ENCODE peak calls at places on chromosomes 13 and 19, in seven cellular contexts. D is left lung; B is heart right ventricle; Z is colonic mucosa; P is endodermal cell; H is CD8-positive, alpha-beta memory T cell; N is cardiac muscle cell. G is an unnamed sample.

GRCh38 chr13:93183302-93183701 is 43.3 kb upstream of the GPC6 start:
- DNase-seq in B (no peak), Z (no peak), D (no peak), H (no peak), P (peak; percentile 72), N (no peak), G (no peak)

GRCh38 chr19:1210227-1210538 is 4.6 kb downstream of the STK11 start:
- DNase-seq in N (no peak), P (no peak), B (no peak), H (no peak), D (no peak), Z (no peak), G (no peak)

GRCh38 chr19:50803633-50804419 is 13.6 kb downstream of the ACP4 start:
- DNase-seq in H (no peak), P (no peak), D (no peak), Z (no peak), N (peak; percentile 60), B (peak; percentile 27), G (no peak)

GRCh38 chr19:906480-906879 is 6.5 kb downstream of the R3HDM4 start:
- DNase-seq in N (no peak), Z (no peak), B (no peak), P (no peak), D (no peak), H (no peak), G (no peak)

GRCh38 chr13:27012482-27013197 is 159.0 kb downstream of the USP12 start:
- DNase-seq in N (no peak), P (peak; percentile 16), D (no peak), Z (no peak), H (no peak), B (no peak), G (no peak)

GRCh38 chr19:13014921-13015280 is 19.6 kb downstream of the NFIX start:
- DNase-seq in Z (no peak), B (no peak), H (no peak), N (no peak), P (no peak), D (no peak), G (no peak)

GRCh38 chr13:33633701-33634525 is 184.0 kb upstream of the RFC3 start:
- DNase-seq in H (no peak), N (no peak), B (no peak), Z (no peak), D (no peak), P (no peak), G (no peak)

GRCh38 chr13:41127746-41128145 is 4.9 kb downstream of the KBTBD6 start:
- DNase-seq in P (no peak), Z (no peak), D (no peak), B (no peak), N (no peak), H (no peak), G (no peak)

GRCh38 chr13:79457948-79458347 is 23.0 kb upstream of the NDFIP2 start:
- DNase-seq in D (no peak), Z (no peak), H (no peak), B (no peak), N (no peak), P (no peak), G (no peak)

GRCh38 chr13:30676672-30677071 is 58.7 kb upstream of the ALOX5AP start:
- DNase-seq in N (peak; percentile 28), H (no peak), D (no peak), Z (no peak), P (no peak), B (no peak), G (no peak)

GRCh38 chr13:67990868-67991267 is 760.7 kb upstream of the PCDH9 start:
- DNase-seq in Z (no peak), D (no peak), B (no peak), P (no peak), N (no peak), H (no peak), G (no peak)

GRCh38 chr13:97005631-97006262 is 11.5 kb upstream of the OXGR1 start:
- DNase-seq in D (no peak), B (no peak), P (no peak), N (no peak), Z (no peak), H (no peak), G (no peak)

GRCh38 chr19:42003506-42004294 is 9.7 kb upstream of the ATP1A3 start:
- DNase-seq in D (peak; percentile 51), N (no peak), Z (no peak), B (no peak), H (no peak), P (no peak), G (no peak)

GRCh38 chr19:2051771-2052704 is 994 bp upstream of the MKNK2 start:
- DNase-seq in D (no peak), N (no peak), H (peak; percentile 72), Z (peak; percentile 78), P (no peak), B (peak; percentile 75), G (no peak)

GRCh38 chr13:28636677-28637317 is 22.1 kb upstream of the POMP start:
- DNase-seq in P (peak; percentile 87), H (peak; percentile 25), D (no peak), B (no peak), N (peak; percentile 75), Z (peak; percentile 54), G (no peak)

GRCh38 chr13:28012383-28012782 is 23.9 kb upstream of the URAD start:
- DNase-seq in H (no peak), P (no peak), N (no peak), Z (no peak), D (no peak), B (no peak), G (no peak)

GRCh38 chr13:112346173-112346898 is 29.8 kb upstream of the SPACA7 start:
- DNase-seq in P (peak; percentile 80), H (no peak), B (no peak), D (no peak), N (peak; percentile 43), Z (no peak), G (no peak)
- H3K27ac ChIP-seq in P (no peak overlapping the region), H (no peak overlapping the region), B (no peak overlapping the region), D (no peak overlapping the region), N (no peak overlapping the region), Z (no peak overlapping the region), G (no peak overlapping the region)

GRCh38 chr13:77298403-77298802 is 28.5 kb downstream of the MYCBP2 start:
- DNase-seq in P (no peak), H (no peak), Z (no peak), N (no peak), B (no peak), D (no peak), G (no peak)

GRCh38 chr13:77299587-77299986 is 27.3 kb downstream of the MYCBP2 start:
- DNase-seq in B (no peak), P (no peak), D (no peak), H (no peak), N (no peak), Z (no peak), G (no peak)

GRCh38 chr13:77306458-77306857 is 20.4 kb downstream of the MYCBP2 start:
- DNase-seq in P (no peak), D (no peak), Z (no peak), B (no peak), N (no peak), H (no peak), G (no peak)

GRCh38 chr13:77305276-77305675 is 21.6 kb downstream of the MYCBP2 start:
- DNase-seq in H (no peak), P (no peak), N (no peak), Z (no peak), B (no peak), D (no peak), G (no peak)

GRCh38 chr13:77300176-77301141 is 26.4 kb downstream of the MYCBP2 start:
- DNase-seq in Z (no peak), P (no peak), N (no peak), H (no peak), B (no peak), D (no peak), G (no peak)
- H3K4me1 ChIP-seq in Z (no peaks in the 10 kb centered on the region), P (no peaks in the 10 kb centered on the region), N (no peaks in the 10 kb centered on the region), H (peaks cover 35% of the 10 kb centered on the region), B (peaks cover 48% of the 10 kb centered on the region), D (peaks cover 21% of the 10 kb centered on the region), G (peaks cover 45% of the 10 kb centered on the region)

GRCh38 chr19:3459322-3459881 is 20.9 kb downstream of the SMIM24 start:
- DNase-seq in H (no peak), N (peak; percentile 60), P (peak; percentile 90), D (no peak), Z (peak; percentile 65), B (peak; percentile 76), G (peak; percentile 83)
- H3K27me3 ChIP-seq in H (no peaks in the 10 kb centered on the region), N (peaks cover 40% of the 10 kb centered on the region), P (peaks cover 21% of the 10 kb centered on the region), D (no peaks in the 10 kb centered on the region), Z (no peaks in the 10 kb centered on the region), B (no peaks in the 10 kb centered on the region), G (no peaks in the 10 kb centered on the region)

DNA sequence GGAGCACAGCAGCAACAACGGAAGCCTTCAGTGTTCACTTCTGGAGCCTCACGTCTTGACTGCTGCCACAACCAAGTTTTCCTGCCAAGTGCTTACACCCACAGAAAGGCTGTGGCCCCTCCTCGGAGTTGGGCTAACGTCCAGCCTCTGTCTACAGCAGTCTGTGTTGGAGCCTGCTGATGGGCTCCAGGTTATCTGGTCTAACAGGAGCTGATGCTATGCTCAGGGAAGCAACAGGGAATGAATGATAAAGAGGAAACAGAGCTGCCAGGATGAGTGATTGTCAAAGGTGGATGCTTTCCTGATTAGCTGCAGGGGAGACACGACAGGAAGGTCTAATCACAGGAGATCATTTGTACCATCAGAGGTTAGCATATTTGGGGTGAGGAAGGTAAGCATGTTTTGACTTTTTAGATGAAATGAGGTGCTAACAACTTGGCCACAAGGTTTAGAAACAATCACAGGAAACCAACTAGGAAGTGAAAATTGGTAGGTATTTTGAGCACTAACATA is 53.8 kb upstream of the RCBTB2 start:
- DNase-seq in N (no peak), H (no peak), B (peak; percentile 51), Z (no peak), D (no peak), P (no peak), G (no peak)
- H3K27ac ChIP-seq in N (no peak overlapping the region), H (no peak overlapping the region), B (peak overlapping the region; percentile 79), Z (no peak overlapping the region), D (no peak overlapping the region), P (no peak overlapping the region), G (no peak overlapping the region)

DNA sequence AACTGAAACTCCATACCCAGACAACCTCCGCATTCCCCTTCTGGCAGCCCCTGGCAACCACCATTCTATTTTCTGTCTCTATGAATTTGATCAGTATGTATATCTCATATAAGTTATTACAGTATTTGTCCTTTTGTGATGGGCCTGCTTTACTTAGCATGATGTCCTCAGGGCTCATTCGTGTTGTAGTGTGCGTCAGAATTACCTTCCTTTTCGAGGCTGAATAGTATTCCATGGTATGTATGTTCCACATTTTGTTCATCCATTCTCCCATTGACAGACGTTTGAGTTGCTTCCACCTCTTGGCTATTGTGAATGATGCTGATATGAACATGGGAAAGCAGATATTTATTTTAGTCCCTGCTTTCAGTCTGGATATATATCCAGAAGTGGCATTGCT is 5.0 kb downstream of the PLEKHF1 start:
- DNase-seq in Z (no peak), H (no peak), N (no peak), P (no peak), B (no peak), D (no peak), G (no peak)
- H3K4me1 ChIP-seq in Z (peaks cover 3% of the 10 kb centered on the region), H (peaks cover 86% of the 10 kb centered on the region), N (peaks cover 9% of the 10 kb centered on the region), P (peaks cover 4% of the 10 kb centered on the region), B (peaks cover 57% of the 10 kb centered on the region), D (peaks cover 16% of the 10 kb centered on the region), G (peaks cover 51% of the 10 kb centered on the region)

G was measured in upper lobe of right lung.